ENCODE peak calls at places on chromosomes 2 and 18, in five cellular contexts. L is H1, P is HepG2, E is GM12878, M is K562. W is an unnamed sample.

GRCh38 chr2:45412754-45413379 is 198.2 kb downstream of the SRBD1 start:
- DNase-seq in L (peak), P (no peak), E (no peak), M (no peak), W (no peak)

GRCh38 chr2:86396304-86396785 is 44.8 kb upstream of the KDM3A start:
- DNase-seq in L (no peak), P (peak), E (no peak), M (peak), W (peak)

GRCh38 chr18:67730884-67731283 is 214.4 kb upstream of the DSEL start:
- DNase-seq in L (no peak), P (no peak), E (no peak), M (no peak), W (no peak)

GRCh38 chr2:239600650-239601049 is 199.8 kb upstream of the HDAC4 start:
- DNase-seq in L (no peak), P (no peak), E (no peak), M (no peak), W (no peak)

GRCh38 chr2:239360421-239361310 is 40.2 kb downstream of the HDAC4 start:
- DNase-seq in L (no peak), P (no peak), E (no peak), M (peak), W (no peak)

GRCh38 chr18:79458131-79458838 is 62.6 kb downstream of the NFATC1 start:
- DNase-seq in L (no peak), P (peak), E (no peak), M (no peak), W (peak)

GRCh38 chr18:72700961-72701710 is 157.0 kb upstream of the CBLN2 start:
- DNase-seq in L (no peak), P (peak), E (no peak), M (no peak), W (no peak)

GRCh38 chr2:45859682-45860081 is 208.2 kb downstream of the PRKCE start:
- DNase-seq in L (no peak), P (no peak), E (no peak), M (no peak), W (no peak)

DNA sequence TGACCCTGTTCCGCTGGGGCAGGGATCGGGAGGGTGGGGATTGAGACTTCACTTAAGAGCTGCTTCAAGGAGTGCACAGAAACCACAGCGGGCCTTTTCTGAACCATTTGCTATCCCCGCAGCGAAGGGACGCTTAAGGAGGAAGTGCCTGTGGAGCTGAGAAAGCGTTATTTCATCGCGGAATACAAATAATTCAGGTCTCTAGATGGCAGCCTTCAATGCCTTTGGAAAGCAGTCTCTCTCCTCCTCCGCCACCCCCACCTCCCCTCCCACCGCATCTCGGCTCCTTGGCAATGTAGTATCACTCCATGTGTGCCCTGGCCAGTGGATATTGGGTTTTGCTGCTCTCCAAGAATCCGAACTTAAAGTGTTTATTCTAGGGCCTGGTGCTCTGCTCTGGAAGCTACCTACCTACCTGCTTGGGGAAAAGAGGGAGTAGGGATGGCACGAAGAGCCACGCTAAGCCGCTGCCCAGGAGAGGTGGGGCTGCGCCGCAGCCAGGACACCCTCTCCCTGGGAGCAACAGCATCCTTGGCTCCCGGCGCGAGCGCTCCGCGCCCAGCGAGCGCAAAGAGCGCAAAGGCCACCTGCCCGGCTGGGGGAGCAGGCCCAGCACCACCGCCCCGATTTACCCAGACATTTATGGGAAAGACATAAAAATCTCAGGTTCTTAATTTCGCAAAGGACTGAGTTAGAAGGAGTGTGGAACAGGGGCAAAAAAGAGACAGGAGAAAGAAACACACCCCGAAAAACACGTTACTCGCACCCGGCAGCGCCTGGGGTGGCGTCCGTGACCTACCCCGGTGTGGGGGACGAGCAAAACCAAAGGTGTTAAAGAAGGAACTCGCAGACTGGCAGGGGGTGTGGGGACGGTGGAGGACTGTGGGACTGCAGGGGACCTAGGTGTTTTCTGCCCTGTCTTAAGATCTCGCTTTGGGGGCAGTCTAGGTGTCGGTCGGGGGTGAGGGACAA is 1.1 kb downstream of the SPHKAP start:
- DNase-seq in L (no peak), P (no peak), E (no peak), M (no peak), W (no peak)
- TF ChIP-seq SRF in L (no peak), P (no peak), E (no peak), M (no peak), W (no peak)

GRCh38 chr2:152594022-152594712 is 123.1 kb downstream of the PRPF40A start:
- DNase-seq in L (no peak), P (no peak), E (no peak), M (no peak), W (no peak)
- TF ChIP-seq JUND in L (no peak), P (no peak), E (no peak), M (peak), W (no peak)

DNA sequence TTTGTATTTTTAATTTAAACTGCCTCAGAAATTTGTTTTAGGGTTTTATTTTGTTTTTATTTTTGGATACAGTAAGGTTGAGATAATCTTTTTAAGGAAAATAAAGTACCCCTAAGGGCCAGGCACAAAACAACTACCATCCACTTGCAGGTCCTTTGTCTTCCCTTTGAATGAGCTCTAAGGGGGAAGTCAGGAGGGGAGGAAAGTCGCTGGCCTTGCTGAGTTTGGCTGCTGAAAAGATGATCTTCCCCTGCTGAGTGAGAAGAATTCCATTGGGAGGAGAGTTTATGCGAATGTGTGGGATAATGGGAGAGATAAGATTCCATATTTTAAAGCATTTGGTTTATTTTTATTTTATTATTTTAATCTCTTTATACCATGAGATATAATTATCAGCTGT is 100.7 kb downstream of the ARHGAP15 start:
- DNase-seq in L (peak), P (no peak), E (no peak), M (no peak), W (no peak)
- TF ChIP-seq ATF3 in L (no peak), P (no peak), E (no peak), M (no peak), W (no peak)

GRCh38 chr2:119608553-119608952 is 64.3 kb downstream of the CFAP221 start:
- DNase-seq in L (no peak), P (no peak), E (no peak), M (no peak), W (no peak)

GRCh38 chr2:119606674-119607073 is 62.4 kb downstream of the CFAP221 start:
- DNase-seq in L (no peak), P (no peak), E (no peak), M (no peak), W (no peak)

GRCh38 chr2:119605096-119605495 is 60.8 kb downstream of the CFAP221 start:
- DNase-seq in L (no peak), P (no peak), E (no peak), M (no peak), W (no peak)

DNA sequence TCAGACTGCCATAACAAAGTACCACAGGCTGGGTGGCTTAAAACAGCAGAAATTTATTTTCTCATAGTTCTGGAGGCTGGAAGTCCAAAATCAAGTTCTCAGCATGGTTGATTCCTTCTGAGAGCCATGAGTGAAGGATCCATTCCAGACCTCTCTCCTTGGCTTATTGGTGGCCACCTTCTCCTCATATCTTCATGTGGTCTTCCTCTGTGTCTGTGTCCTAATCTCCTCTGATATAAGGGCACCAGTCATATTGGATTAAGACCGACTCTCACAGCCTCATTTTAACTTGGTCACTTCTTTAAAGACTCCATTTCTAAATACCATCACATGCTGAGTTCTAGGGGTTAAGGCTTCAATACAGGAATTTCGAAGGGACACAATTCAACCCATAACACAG is 65.1 kb downstream of the CFAP221 start:
- DNase-seq in L (no peak), P (no peak), E (no peak), M (no peak), W (no peak)
- TF ChIP-seq SRF in L (no peak), P (no peak), E (no peak), M (no peak), W (no peak)

GRCh38 chr2:30332791-30333453 is 101.6 kb downstream of the LBH start:
- DNase-seq in L (no peak), P (no peak), E (no peak), M (no peak), W (no peak)
- TF ChIP-seq JUND in L (no peak), P (no peak), E (no peak), M (no peak), W (no peak)

GRCh38 chr2:237715459-237715947 is 83.1 kb upstream of the RBM44 start:
- DNase-seq in L (no peak), P (peak), E (no peak), M (no peak), W (no peak)

GRCh38 chr2:237708961-237709360 is 81.6 kb downstream of the LRRFIP1 start:
- DNase-seq in L (no peak), P (no peak), E (no peak), M (no peak), W (no peak)

GRCh38 chr2:237711458-237712150 is 84.2 kb downstream of the LRRFIP1 start:
- DNase-seq in L (no peak), P (no peak), E (no peak), M (no peak), W (no peak)

GRCh38 chr2:237714690-237715458 is 83.7 kb upstream of the RBM44 start:
- DNase-seq in L (no peak), P (peak), E (no peak), M (no peak), W (no peak)

GRCh38 chr2:237712477-237713377 is 85.3 kb downstream of the LRRFIP1 start:
- DNase-seq in L (no peak), P (no peak), E (no peak), M (no peak), W (no peak)
- TF ChIP-seq ATF3 in L (no peak), P (no peak), E (no peak), M (no peak), W (no peak)

GRCh38 chr2:204842731-204843490 is 297.6 kb downstream of the PARD3B start:
- DNase-seq in L (no peak), P (no peak), E (no peak), M (no peak), W (no peak)
- TF ChIP-seq SRF in L (no peak), P (no peak), E (no peak), M (no peak), W (no peak)

GRCh38 chr2:15923597-15923996 is 16.8 kb upstream of the MYCN start:
- DNase-seq in L (no peak), P (no peak), E (no peak), M (no peak), W (no peak)
- TF ChIP-seq JUND in L (no peak), P (no peak), E (no peak), M (no peak), W (no peak)

DNA sequence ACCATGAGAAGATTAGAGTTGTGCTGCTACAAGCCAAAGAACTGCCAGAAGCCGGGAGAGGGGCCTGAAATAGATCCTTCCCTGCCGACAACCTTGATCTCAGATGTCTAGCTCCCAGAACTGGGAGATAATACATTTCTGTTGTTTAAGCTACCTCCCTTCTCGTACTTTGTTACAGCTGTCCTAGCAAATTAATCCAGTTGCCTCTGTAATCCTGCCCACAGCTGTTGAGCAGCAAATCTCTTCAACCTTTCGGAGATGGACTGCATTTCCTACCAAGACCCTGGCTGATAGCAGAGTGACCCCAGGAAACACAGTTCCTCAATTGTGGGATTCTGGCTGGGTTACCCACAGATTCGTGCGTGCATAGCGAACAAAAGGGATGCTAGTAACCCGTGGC is 2.6 kb upstream of the TBC1D8 start:
- DNase-seq in L (no peak), P (no peak), E (no peak), M (no peak), W (no peak)
- TF ChIP-seq ATF3 in L (no peak), P (no peak), E (no peak), M (no peak), W (no peak)